ENCODE peak calls at places on chromosomes 16 and 17, in four cellular contexts. U is SK-N-SH, G is K562, D is GM12878. I is an unnamed sample.

GRCh38 chr17:77709594-77709993 is 248.9 kb upstream of the TNRC6C start:
- DNase-seq in D (no peak), U (no peak), G (no peak), I (no peak)

GRCh38 chr17:31856750-31857149 is 2.3 kb downstream of the COPRS start:
- DNase-seq in D (no peak), U (no peak), G (no peak), I (no peak)

GRCh38 chr17:2385240-2386202 is 15.3 kb downstream of the MNT start:
- DNase-seq in U (peak; percentile 51), D (no peak), G (no peak), I (no peak)

GRCh38 chr17:48054238-48055185 is 6.4 kb downstream of the NFE2L1 start:
- DNase-seq in D (no peak), U (peak; percentile 97), G (peak; percentile 84), I (no peak)

GRCh38 chr17:56638536-56639177 is 45.2 kb downstream of the NOG start:
- DNase-seq in G (no peak), D (no peak), U (no peak), I (no peak)

GRCh38 chr17:1124896-1125774 is 54.6 kb downstream of the ABR start:
- DNase-seq in U (no peak), G (no peak), D (no peak), I (no peak)

GRCh38 chr16:19655242-19655777 is 62.7 kb downstream of the KNOP1 start:
- DNase-seq in D (no peak), U (peak; percentile 25), G (no peak), I (no peak)

GRCh38 chr17:71184716-71185115 is 936.1 kb upstream of the SOX9 start:
- DNase-seq in U (no peak), G (no peak), D (no peak), I (no peak)

GRCh38 chr17:17516315-17516930 is 20.2 kb upstream of the RASD1 start:
- DNase-seq in D (no peak), G (no peak), U (no peak), I (no peak)

GRCh38 chr16:49484454-49484853 is 110.8 kb downstream of the C16orf78 start:
- DNase-seq in U (peak; percentile 95), D (no peak), G (peak; percentile 53), I (no peak)

GRCh38 chr17:27888072-27888471 is 5.1 kb downstream of the LYRM9 start:
- DNase-seq in U (no peak), G (no peak), D (no peak), I (no peak)

GRCh38 chr17:29138184-29138955 is 41.8 kb downstream of the MYO18A start:
- DNase-seq in G (no peak), D (no peak), U (no peak), I (no peak)

GRCh38 chr16:17657037-17657436 is 186.3 kb upstream of the XYLT1 start:
- DNase-seq in D (no peak), G (no peak), U (no peak), I (no peak)

GRCh38 chr16:17658881-17659280 is 188.1 kb upstream of the XYLT1 start:
- DNase-seq in D (no peak), U (no peak), G (no peak), I (no peak)
- TF ChIP-seq RCOR1 in D (no peak), U (no peak), G (no peak), I (no peak)

GRCh38 chr17:4712526-4712925 is 2.1 kb downstream of the ARRB2 start:
- DNase-seq in G (no peak), U (no peak), D (no peak), I (no peak)
- TF ChIP-seq REST in G (no peak), U (no peak), D (no peak), I (no peak)

DNA sequence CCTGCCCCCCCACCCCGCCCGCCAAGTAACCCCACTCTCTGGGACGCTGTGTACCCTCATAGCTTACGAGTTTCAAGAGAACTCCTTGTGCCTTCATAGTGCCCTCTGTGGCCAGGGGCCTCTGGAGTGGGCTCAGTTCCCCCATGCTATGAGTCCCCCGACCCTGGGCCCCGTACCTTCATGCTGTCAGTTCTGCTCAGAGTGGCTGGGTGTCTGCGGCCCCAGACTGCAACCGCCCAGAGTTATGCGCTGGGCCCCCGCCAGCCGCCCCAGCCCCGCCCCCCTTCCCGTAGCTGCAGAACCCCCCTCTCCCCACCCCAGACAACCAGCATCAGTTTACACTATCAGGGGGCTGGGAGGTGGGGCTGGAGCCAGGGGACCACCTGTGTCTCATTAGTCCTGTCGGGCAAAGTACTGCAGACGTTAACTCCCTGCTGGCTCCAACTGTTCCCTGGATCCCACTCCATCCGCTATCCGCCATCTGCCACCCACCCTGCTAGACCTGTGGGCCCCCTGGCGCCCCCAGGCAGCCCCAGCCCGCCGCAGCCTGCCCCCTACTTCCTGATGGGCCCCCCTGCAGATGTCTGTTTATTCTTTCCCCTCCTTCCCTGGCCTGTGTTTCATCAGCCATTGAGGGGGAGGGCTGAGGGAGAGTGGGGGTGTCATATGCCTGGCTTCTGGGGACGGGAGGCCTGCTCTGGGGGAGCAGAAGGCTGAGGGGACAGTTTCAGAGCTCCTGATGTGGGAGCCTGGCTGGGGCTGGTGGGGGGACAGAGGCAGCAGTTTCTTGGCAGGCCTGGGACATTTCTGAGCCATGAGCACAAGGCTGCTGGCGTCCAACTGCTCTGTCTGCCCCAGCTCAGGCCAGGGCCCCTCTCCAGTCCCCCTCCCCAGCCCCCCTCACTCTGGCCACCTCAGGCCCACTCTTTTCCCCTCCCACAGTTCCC is at the start of gene MFAP4:
- DNase-seq in D (no peak), U (peak; percentile 91), G (no peak), I (no peak)
- TF ChIP-seq MAX in D (no peak), U (no peak), G (no peak), I (no peak)

DNA sequence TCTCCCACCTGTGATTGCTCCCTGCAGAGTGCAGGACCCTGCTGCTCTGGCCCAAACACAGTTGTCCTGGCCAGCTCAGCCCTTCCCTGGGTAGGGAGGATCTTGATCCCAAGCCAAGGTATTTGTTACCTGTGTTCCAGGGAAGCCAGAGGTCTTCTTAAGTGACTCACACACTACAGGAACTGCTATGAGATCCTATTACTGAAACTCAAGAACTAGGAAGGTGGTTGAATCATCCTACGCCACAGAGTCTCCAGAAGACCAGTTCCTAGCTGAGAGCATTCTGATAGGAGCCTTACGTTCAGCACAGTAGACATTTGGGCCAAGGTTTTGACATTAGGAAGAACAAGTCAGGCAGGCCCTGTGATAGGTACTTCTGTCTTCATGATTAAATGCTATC is 12.0 kb downstream of the CHST6 start:
- DNase-seq in U (no peak), D (no peak), G (no peak), I (no peak)
- TF ChIP-seq RCOR1 in U (no peak), D (no peak), G (no peak), I (no peak)

GRCh38 chr17:79196913-79197312 is 122.3 kb downstream of the ENGASE start:
- DNase-seq in U (no peak), G (no peak), D (no peak), I (no peak)

GRCh38 chr17:79188679-79189078 is 114.1 kb downstream of the ENGASE start:
- DNase-seq in G (no peak), D (no peak), U (no peak), I (no peak)

GRCh38 chr17:79189264-79189663 is 114.6 kb downstream of the ENGASE start:
- DNase-seq in U (no peak), G (no peak), D (no peak), I (no peak)

GRCh38 chr17:79191270-79191934 is 116.8 kb downstream of the ENGASE start:
- DNase-seq in G (no peak), U (no peak), D (no peak), I (no peak)

DNA sequence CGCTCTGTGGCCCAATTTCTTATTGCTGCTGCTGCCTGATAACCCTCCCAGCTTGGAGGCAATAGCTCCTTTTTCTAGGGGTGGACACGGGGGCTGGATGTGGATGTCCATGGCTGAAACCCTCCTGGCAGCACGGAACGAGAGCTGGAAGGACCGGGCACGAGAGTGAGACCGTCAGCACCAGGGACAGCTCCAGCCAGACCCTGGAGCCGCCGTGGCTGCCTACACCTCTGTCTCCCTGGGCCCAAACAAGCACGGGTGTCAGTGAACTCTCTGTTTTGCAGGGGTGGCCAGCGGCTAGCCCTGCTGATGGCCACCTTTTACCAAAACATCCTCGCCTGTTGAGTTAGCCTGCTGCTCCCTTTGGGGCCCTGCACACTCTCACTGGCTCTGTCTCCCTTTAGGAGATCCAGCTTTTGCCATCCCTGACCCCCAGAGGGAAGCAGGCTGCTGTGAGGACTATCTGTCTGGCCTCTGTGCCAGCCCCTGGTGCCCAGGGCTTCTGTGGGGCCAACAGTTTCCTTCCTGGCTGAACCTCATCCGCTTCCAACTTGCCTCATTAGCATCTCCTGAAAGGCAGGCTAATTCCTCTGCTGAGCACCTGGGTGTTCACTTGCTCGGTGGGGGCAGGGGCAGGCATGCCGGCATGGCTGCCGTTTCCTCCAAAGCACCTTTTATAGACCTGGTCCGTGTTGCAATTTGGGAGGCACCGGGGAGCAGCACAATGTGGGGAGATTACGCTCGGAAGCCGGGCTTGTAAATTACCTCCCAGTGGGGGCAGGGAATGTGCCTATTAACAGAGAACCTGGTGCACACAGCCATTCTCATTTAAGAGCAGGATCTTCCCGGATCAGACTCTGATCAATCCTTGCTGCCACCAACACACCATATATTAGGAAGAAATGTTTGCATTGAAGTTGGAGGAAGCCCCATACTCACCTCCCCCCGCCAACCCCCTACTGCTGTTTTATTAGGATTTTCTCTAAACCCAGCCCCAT is 118.2 kb downstream of the ENGASE start:
- DNase-seq in D (no peak), G (peak; percentile 45), U (no peak), I (peak; percentile 42)
- TF ChIP-seq REST in D (peak; percentile 93), G (peak; percentile 96), U (peak; percentile 95), I (peak; percentile 95)

GRCh38 chr16:5502467-5502869 is 404.9 kb upstream of the EEF2KMT start:
- DNase-seq in G (peak; percentile 55), D (no peak), U (peak; percentile 76), I (peak; percentile 17)
- TF ChIP-seq MAX in G (no peak), D (no peak), U (no peak), I (no peak)

GRCh38 chr17:43861960-43862359 is 15.0 kb downstream of the CD300LG start:
- DNase-seq in G (no peak), D (no peak), U (no peak), I (no peak)
- TF ChIP-seq RCOR1 in G (no peak), D (no peak), U (no peak), I (no peak)

GRCh38 chr16:54585094-54585493 is 298.5 kb upstream of the IRX3 start:
- DNase-seq in U (no peak), G (no peak), D (no peak), I (no peak)

GRCh38 chr16:54584121-54584520 is 297.5 kb upstream of the IRX3 start:
- DNase-seq in U (no peak), D (no peak), G (no peak), I (no peak)

GRCh38 chr16:54587176-54587515 is 300.6 kb upstream of the IRX3 start:
- DNase-seq in D (no peak), U (no peak), G (no peak), I (no peak)

GRCh38 chr16:54586474-54587175 is 300.0 kb upstream of the IRX3 start:
- DNase-seq in G (no peak), U (no peak), D (no peak), I (no peak)

GRCh38 chr16:54585966-54586365 is 299.4 kb upstream of the IRX3 start:
- DNase-seq in G (no peak), U (no peak), D (no peak), I (no peak)
- TF ChIP-seq REST in G (no peak), U (no peak), D (no peak), I (no peak)

DNA sequence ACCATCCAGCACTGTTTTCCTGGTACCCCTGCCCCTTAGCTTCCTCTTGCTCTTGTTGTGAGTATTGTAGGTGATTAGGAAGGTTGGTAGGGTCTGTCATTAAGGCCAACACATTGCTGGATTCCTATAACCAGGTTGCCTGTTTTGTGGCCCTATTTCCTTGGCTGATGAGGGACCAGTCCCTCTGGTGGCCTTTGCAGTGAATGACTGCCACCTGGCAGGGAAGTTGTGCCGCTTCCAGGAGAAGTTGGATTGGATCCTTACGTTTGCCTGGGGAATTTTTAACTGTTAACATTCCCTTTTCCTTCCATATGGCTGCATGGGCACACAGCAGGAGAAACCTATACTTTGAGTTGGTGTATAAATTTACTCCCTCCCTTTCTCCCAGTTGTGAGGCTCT is 32.4 kb downstream of the LCMT1 start:
- DNase-seq in U (no peak), G (peak; percentile 12), D (no peak), I (peak; percentile 36)
- TF ChIP-seq MAX in U (no peak), G (no peak), D (no peak), I (no peak)

I was measured in A549.